ENCODE peak calls at places on chromosomes 12 and 14, in four cellular contexts. H is Caco-2, Z is NT2/D1, L is heart right ventricle. T is an unnamed sample. For H3K4me1, the result is how much of the 10 kb centered on the place peaks cover.

GRCh38 chr12:44961887-44962286 is 85.8 kb upstream of the NELL2 start:
- DNase-seq in H (no peak), Z (no peak), L (no peak), T (no peak)

GRCh38 chr12:46839964-46840363 is 14.2 kb upstream of the SLC38A4 start:
- DNase-seq in H (no peak), Z (no peak), L (no peak), T (no peak)

GRCh38 chr14:101019974-101020710 is 116.6 kb upstream of the RTL1 start:
- DNase-seq in H (no peak), Z (no peak), L (no peak), T (no peak)

GRCh38 chr12:18224745-18225144 is 36.6 kb upstream of the PIK3C2G start:
- DNase-seq in H (no peak), Z (peak), L (no peak), T (peak)

GRCh38 chr12:74985986-74986319 is 223.7 kb downstream of the KCNC2 start:
- DNase-seq in H (no peak), Z (no peak), L (no peak), T (no peak)

GRCh38 chr12:31011746-31012567 is 61.7 kb upstream of the DDX11 start:
- DNase-seq in H (no peak), Z (no peak), L (no peak), T (no peak)

GRCh38 chr12:94802796-94803195 is 152.4 kb upstream of the TMCC3 start:
- DNase-seq in H (no peak), Z (no peak), L (no peak), T (no peak)

GRCh38 chr12:110804406-110804805 is 42.4 kb upstream of the CCDC63 start:
- DNase-seq in H (no peak), Z (no peak), L (no peak), T (no peak)

GRCh38 chr12:131040491-131040890 is 86.8 kb downstream of the ADGRD1 start:
- DNase-seq in H (no peak), Z (no peak), L (no peak), T (no peak)

GRCh38 chr14:100297320-100298300 is 8.6 kb downstream of the SLC25A29 start:
- DNase-seq in H (no peak), Z (no peak), L (peak), T (peak)

GRCh38 chr12:56630180-56630632 is at the start of gene BAZ2A:
- DNase-seq in H (peak), Z (peak), L (peak), T (peak)

GRCh38 chr12:56628671-56629458 is 1.3 kb downstream of the BAZ2A start:
- DNase-seq in H (no peak), Z (no peak), L (peak), T (peak)

GRCh38 chr12:56626691-56627090 is 3.4 kb downstream of the BAZ2A start:
- DNase-seq in H (no peak), Z (no peak), L (no peak), T (no peak)

GRCh38 chr12:56631790-56632700 is 1.9 kb upstream of the BAZ2A start:
- DNase-seq in H (peak), Z (no peak), L (peak), T (peak)

GRCh38 chr12:56629459-56630179 is 507 bp downstream of the BAZ2A start:
- DNase-seq in H (no peak), Z (no peak), L (peak), T (peak)
- H3K4me1 ChIP-seq in H (under half), Z (under half), L (half or more), T (under half)

GRCh38 chr14:68972507-68973272 is 6.4 kb downstream of the ACTN1 start:
- DNase-seq in H (no peak), Z (no peak), L (no peak), T (no peak)

GRCh38 chr14:68973639-68974038 is 5.5 kb downstream of the ACTN1 start:
- DNase-seq in H (no peak), Z (no peak), L (no peak), T (no peak)

GRCh38 chr14:68970096-68970612 is 8.9 kb downstream of the ACTN1 start:
- DNase-seq in H (no peak), Z (no peak), L (no peak), T (no peak)

GRCh38 chr14:68970736-68971135 is 8.4 kb downstream of the ACTN1 start:
- DNase-seq in H (no peak), Z (no peak), L (no peak), T (no peak)

GRCh38 chr14:68971411-68972035 is 7.6 kb downstream of the ACTN1 start:
- DNase-seq in H (no peak), Z (no peak), L (no peak), T (no peak)
- H3K4me1 ChIP-seq in H (under half), Z (under half), L (half or more), T (half or more)

DNA sequence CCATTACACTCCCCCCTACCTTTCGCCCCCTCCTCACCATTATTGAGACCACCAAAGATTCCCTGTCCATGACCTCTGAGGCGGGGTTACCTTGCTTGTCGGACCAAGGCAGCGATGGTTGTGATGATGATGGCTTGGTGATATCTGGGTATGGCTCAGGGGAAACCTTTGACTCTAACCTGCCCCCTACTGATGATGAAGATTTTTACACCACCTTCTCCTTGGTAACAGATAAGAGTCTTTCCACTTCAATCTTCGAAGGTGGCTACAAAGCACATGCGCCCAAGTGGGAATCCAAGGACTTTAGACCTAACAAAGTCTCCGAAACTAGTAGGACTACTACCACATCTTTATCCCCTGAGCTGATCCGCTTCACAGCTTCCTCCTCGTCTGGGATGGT is 350.2 kb downstream of the DIO2 start:
- DNase-seq in H (no peak), Z (no peak), L (no peak), T (no peak)
- H3K4me1 ChIP-seq in H (under half), Z (under half), L (under half), T (under half)

GRCh38 chr12:62267026-62267425 is 6.8 kb downstream of the USP15 start:
- DNase-seq in H (no peak), Z (no peak), L (no peak), T (no peak)
- H3K4me1 ChIP-seq in H (under half), Z (under half), L (half or more), T (under half)

GRCh38 chr14:95478309-95478708 is 38.1 kb downstream of the SYNE3 start:
- DNase-seq in H (no peak), Z (no peak), L (no peak), T (no peak)
- H3K4me1 ChIP-seq in H (under half), Z (under half), L (half or more), T (under half)

DNA sequence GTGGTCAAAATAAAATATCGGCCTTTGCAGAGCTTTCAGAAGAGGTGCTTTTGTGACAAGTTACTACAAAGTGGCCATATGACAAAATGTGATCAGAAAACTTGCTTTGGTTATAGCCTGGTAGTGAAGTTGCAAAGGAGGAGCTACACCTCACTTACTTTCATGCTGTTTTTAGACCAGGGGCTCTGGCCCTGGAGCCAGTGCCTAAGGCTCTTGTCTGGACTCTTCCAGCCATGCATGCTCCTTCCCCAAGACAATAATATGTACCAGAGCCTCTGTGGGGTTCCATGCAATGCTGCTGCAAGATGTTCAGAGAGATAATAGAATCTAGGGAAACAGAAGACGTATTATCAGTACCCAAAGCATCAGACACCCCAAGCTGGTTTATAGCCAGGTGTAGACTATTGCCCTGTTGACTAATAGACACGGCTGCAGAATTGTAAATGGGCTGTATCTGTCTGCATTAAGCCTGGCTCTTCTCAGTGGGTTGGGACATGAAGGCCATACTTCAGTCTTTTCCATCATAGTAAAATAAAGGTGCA is 88.5 kb downstream of the EGLN3 start:
- DNase-seq in H (no peak), Z (no peak), L (no peak), T (no peak)
- H3K4me1 ChIP-seq in H (under half), Z (under half), L (under half), T (under half)

GRCh38 chr12:47900480-47901129 is 4.2 kb downstream of the VDR start:
- DNase-seq in H (peak), Z (no peak), L (no peak), T (peak)
- H3K4me1 ChIP-seq in H (under half), Z (under half), L (under half), T (under half)

GRCh38 chr14:37089410-37089809 is 83.0 kb downstream of the SLC25A21 start:
- DNase-seq in H (no peak), Z (no peak), L (no peak), T (no peak)
- H3K4me1 ChIP-seq in H (under half), Z (under half), L (under half), T (under half)

GRCh38 chr12:50079771-50080170 is 5.4 kb upstream of the SMARCD1 start:
- DNase-seq in H (no peak), Z (no peak), L (no peak), T (no peak)
- H3K4me1 ChIP-seq in H (half or more), Z (under half), L (under half), T (under half)